ENCODE peak calls at places on chromosomes 2 and 18, in five cellular contexts. E is WTC11; G is stimulated activated naive CD8-positive, alpha-beta T cell treated with anti-CD3 and anti-CD28 coated beads, Interleukin-15, amount 100 ng/mL, for 72 hours; P is NCI-H460; O is Calu3. K is an unnamed sample.

GRCh38 chr2:233976690-233977294 is 59.6 kb downstream of the TRPM8 start:
- DNase-seq in G (peak), P (peak), O (peak), E (no peak), K (peak)

GRCh38 chr2:145416640-145417039 is 896.7 kb upstream of the ZEB2 start:
- DNase-seq in G (no peak), E (no peak), P (no peak), O (no peak), K (no peak)

GRCh38 chr2:27701676-27702075 is 38.0 kb downstream of the SLC4A1AP start:
- DNase-seq in P (no peak), G (no peak), O (no peak), E (no peak), K (no peak)

GRCh38 chr2:237700583-237701032 is 73.2 kb downstream of the LRRFIP1 start:
- DNase-seq in P (no peak), E (no peak), O (no peak), G (peak), K (peak)

GRCh38 chr2:176999331-176999730 is 213.3 kb upstream of the HNRNPA3 start:
- DNase-seq in E (no peak), O (no peak), G (no peak), P (no peak), K (no peak)

GRCh38 chr2:11580697-11581096 is 46.9 kb downstream of the GREB1 start:
- DNase-seq in P (no peak), G (no peak), E (no peak), O (no peak), K (no peak)

GRCh38 chr2:96180002-96180401 is 28.6 kb downstream of the STARD7 start:
- DNase-seq in O (no peak), P (no peak), E (no peak), G (no peak), K (no peak)

GRCh38 chr2:48026865-48027264 is 120.6 kb upstream of the FBXO11 start:
- DNase-seq in E (no peak), O (no peak), P (no peak), G (no peak), K (no peak)

GRCh38 chr2:238947920-238948710 is 100.2 kb downstream of the TWIST2 start:
- DNase-seq in P (peak), O (peak), G (no peak), E (no peak), K (peak)

GRCh38 chr18:54675076-54675475 is 84.0 kb downstream of the DYNAP start:
- DNase-seq in P (no peak), O (no peak), E (no peak), G (no peak), K (no peak)

GRCh38 chr2:157364257-157364974 is 38.8 kb upstream of the ERMN start:
- DNase-seq in O (no peak), G (no peak), P (no peak), E (no peak), K (no peak)

GRCh38 chr18:23194969-23195957 is 60.0 kb downstream of the CABLES1 start:
- DNase-seq in G (no peak), O (no peak), E (no peak), P (no peak), K (no peak)

GRCh38 chr2:160614391-160614790 is 120.8 kb upstream of the RBMS1 start:
- DNase-seq in O (no peak), P (no peak), E (no peak), G (no peak), K (no peak)

GRCh38 chr2:69304685-69305084 is 82.3 kb downstream of the GFPT1 start:
- DNase-seq in O (no peak), G (no peak), E (no peak), P (no peak), K (no peak)

GRCh38 chr18:48264508-48264907 is 144.7 kb downstream of the ZBTB7C start:
- DNase-seq in P (no peak), E (no peak), G (no peak), O (no peak), K (peak)

GRCh38 chr2:149076863-149077412 is 38.4 kb downstream of the LYPD6B start:
- DNase-seq in G (no peak), E (peak), P (no peak), O (no peak), K (peak)

GRCh38 chr18:48828713-48829442 is 121.9 kb downstream of the SMAD7 start:
- DNase-seq in O (no peak), P (no peak), G (no peak), E (peak), K (no peak)

GRCh38 chr2:228469721-228470120 is 288.2 kb upstream of the SPHKAP start:
- DNase-seq in E (no peak), P (no peak), O (no peak), G (no peak), K (no peak)

GRCh38 chr2:160278101-160278888 is 78.2 kb upstream of the ITGB6 start:
- DNase-seq in O (no peak), P (no peak), E (no peak), G (no peak), K (no peak)

GRCh38 chr18:76573325-76574025 is 78.4 kb upstream of the ZNF516 start:
- DNase-seq in G (no peak), E (no peak), O (no peak), P (peak), K (peak)

GRCh38 chr2:47724221-47724981 is 58.5 kb upstream of the MSH6 start:
- DNase-seq in E (no peak), O (no peak), G (no peak), P (no peak), K (peak)

GRCh38 chr2:201262718-201263117 is 2.4 kb downstream of the CASP8 start:
- DNase-seq in P (no peak), O (no peak), G (no peak), E (no peak), K (no peak)

GRCh38 chr2:229731916-229732315 is 17.6 kb upstream of the DNER start:
- DNase-seq in E (no peak), G (no peak), P (no peak), O (no peak), K (no peak)

GRCh38 chr2:69998761-69999160 is 37.3 kb upstream of the ASPRV1 start:
- DNase-seq in O (no peak), G (no peak), P (no peak), E (no peak), K (no peak)